ENCODE peak calls at places on chromosome 11, in ten cellular contexts. M, X, H, R, K, B, D, I, V and F are unnamed samples. For H3K4me1 and H3K27me3, the result is how much of the 10 kb centered on the place peaks cover.

GRCh38 chr11:9594267-9595046 is 21.0 kb downstream of the WEE1 start:
- DNase-seq in H (no peak), D (no peak), B (no peak), K (peak), V (no peak), I (no peak), R (no peak), M (no peak), X (no peak), F (no peak)

GRCh38 chr11:100930185-100930778 is 199.3 kb downstream of the PGR start:
- DNase-seq in H (peak), M (no peak), I (peak), B (no peak), D (no peak), V (peak), R (no peak), K (peak), X (no peak), F (no peak)

GRCh38 chr11:12125609-12126149 is 15.3 kb downstream of the MICAL2 start:
- DNase-seq in B (peak), M (no peak), D (no peak), V (no peak), R (no peak), H (no peak), K (no peak), X (peak), I (no peak), F (no peak)

GRCh38 chr11:134275534-134276395 is at the start of gene GLB1L3:
- DNase-seq in R (no peak), D (no peak), X (peak), H (no peak), M (peak), K (peak), B (peak), I (peak), V (peak), F (peak)

GRCh38 chr11:103709366-103709765 is 327.1 kb upstream of the DDI1 start:
- DNase-seq in K (no peak), R (no peak), V (no peak), I (no peak), H (no peak), D (no peak), M (no peak), B (no peak), X (no peak), F (no peak)

GRCh38 chr11:77467993-77468392 is 5.9 kb downstream of the PAK1 start:
- DNase-seq in M (no peak), V (no peak), R (no peak), H (no peak), D (no peak), I (peak), B (no peak), X (no peak), K (no peak), F (no peak)

GRCh38 chr11:115515647-115516046 is 11.4 kb upstream of the CADM1 start:
- DNase-seq in D (no peak), B (no peak), V (no peak), I (no peak), M (no peak), H (no peak), X (no peak), R (no peak), K (peak), F (no peak)

GRCh38 chr11:86244063-86244521 is 461 bp upstream of the EED start:
- DNase-seq in M (peak), X (peak), B (peak), D (peak), H (no peak), K (peak), I (peak), V (peak), R (peak), F (peak)

GRCh38 chr11:64601605-64602465 is 10.8 kb downstream of the SLC22A12 start:
- DNase-seq in I (no peak), B (no peak), R (no peak), K (no peak), X (no peak), H (no peak), V (no peak), M (no peak), D (no peak), F (no peak)

GRCh38 chr11:70456921-70457532 is 58.7 kb downstream of the CTTN start:
- DNase-seq in K (no peak), B (no peak), R (no peak), D (no peak), V (no peak), I (no peak), X (peak), M (no peak), H (no peak), F (no peak)

GRCh38 chr11:100673063-100673462 is 14.0 kb upstream of the ARHGAP42 start:
- DNase-seq in X (no peak), I (no peak), M (no peak), B (no peak), D (no peak), H (no peak), R (no peak), V (no peak), K (no peak), F (no peak)

GRCh38 chr11:81497202-81497804 is 1236.4 kb downstream of the FAM181B start:
- DNase-seq in R (no peak), B (peak), M (no peak), X (no peak), K (peak), I (peak), D (no peak), V (peak), H (peak), F (no peak)

GRCh38 chr11:100695911-100696310 is 8.8 kb downstream of the ARHGAP42 start:
- DNase-seq in I (no peak), K (no peak), M (no peak), X (no peak), B (no peak), H (no peak), V (no peak), R (no peak), D (no peak), F (no peak)

GRCh38 chr11:100560606-100561005 is 126.5 kb upstream of the ARHGAP42 start:
- DNase-seq in V (no peak), R (no peak), M (no peak), D (no peak), K (no peak), H (no peak), I (no peak), X (no peak), B (no peak), F (no peak)

GRCh38 chr11:95485115-95485900 is 254.3 kb upstream of the SESN3 start:
- DNase-seq in R (no peak), H (no peak), K (no peak), I (no peak), V (no peak), M (no peak), D (no peak), X (no peak), B (no peak), F (no peak)
- H3K4me1 ChIP-seq in R (under half), H (under half), K (under half), I (under half), V (under half), M (under half), D (under half), X (under half), B (under half), F (under half)

DNA sequence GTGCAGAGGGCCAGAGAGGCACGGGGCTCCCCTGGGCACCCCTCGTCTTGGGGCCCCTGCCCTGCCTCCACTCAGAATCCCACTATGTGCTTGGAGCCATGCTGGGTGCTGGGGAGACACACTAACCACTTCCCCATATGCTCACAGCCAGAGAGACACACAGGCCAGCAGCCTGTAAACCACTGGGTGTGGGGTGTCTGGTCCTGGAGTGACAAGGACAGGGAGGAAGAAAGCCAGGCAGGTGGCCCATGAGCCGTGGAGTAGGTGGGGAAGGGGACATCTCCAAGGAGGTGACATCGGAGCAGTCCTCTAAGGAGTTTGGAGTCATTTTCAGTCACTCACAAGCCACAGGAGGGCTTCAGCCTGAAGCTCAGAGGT is 58.9 kb downstream of the CDKN1C start:
- DNase-seq in M (no peak), R (no peak), I (no peak), D (no peak), X (no peak), B (peak), H (no peak), V (no peak), K (peak), F (no peak)
- H3K27ac ChIP-seq in M (no peak), R (peak), I (no peak), D (peak), X (peak), B (peak), H (no peak), V (no peak), K (no peak), F (peak)

GRCh38 chr11:211295-211694 is 3.8 kb downstream of the RIC8A start:
- DNase-seq in R (no peak), M (no peak), B (peak), X (no peak), V (no peak), I (no peak), D (no peak), K (no peak), H (no peak), F (peak)
- H3K27me3 ChIP-seq in R (under half), M (under half), B (under half), X (under half), V (under half), I (under half), D (under half), K (under half), H (under half), F (under half)

DNA sequence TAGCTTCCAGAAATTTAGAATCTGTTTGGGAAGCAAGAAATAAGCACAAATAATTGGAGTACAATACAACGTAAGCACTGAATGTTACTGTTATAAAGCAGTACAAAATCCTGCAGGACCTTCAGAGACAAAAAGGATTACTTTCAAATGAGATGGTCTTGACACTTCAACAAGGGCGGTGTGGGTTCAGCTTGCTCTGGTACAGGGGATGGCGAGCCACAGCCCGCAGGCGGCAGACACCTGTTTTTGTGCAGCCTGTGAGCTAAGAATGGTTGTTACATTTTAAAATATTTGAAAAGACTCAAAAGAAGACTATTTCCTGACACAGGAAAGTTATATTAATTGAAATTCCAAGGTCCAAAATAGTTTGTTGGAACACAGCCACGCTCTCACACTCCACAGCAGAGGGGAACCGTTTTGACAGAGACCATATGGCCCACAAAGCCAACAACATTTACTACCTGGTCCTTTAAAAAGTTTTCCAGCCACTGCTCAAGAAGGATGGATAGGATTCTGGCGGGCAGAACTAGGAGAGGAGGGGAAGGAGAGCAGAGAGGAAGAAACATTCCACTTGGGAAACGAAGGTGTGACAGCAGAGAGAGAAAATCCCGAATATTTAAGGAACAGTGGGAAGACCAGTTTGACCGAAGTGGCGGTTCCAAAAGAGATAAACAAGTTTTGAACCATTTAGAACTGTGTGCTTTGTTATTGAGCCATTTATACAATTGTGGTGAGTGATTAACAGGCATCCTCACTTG is 6.3 kb downstream of the PRDM10 start:
- DNase-seq in H (no peak), I (no peak), B (no peak), V (no peak), K (no peak), R (no peak), D (no peak), M (no peak), X (no peak), F (no peak)
- H3K4me1 ChIP-seq in H (under half), I (under half), B (under half), V (under half), K (under half), R (under half), D (under half), M (under half), X (under half), F (under half)

GRCh38 chr11:123451183-123451907 is 21.3 kb downstream of the GRAMD1B start:
- DNase-seq in M (no peak), D (no peak), K (no peak), H (no peak), I (no peak), B (no peak), X (no peak), V (peak), R (no peak), F (no peak)
- H3K27ac ChIP-seq in M (no peak), D (no peak), K (no peak), H (no peak), I (no peak), B (no peak), X (no peak), V (peak), R (peak), F (no peak)